ENCODE peak calls at places on chromosomes 1 and 21, in ten cellular contexts. Z is neural progenitor cell, A is IMR-90, X is endothelial cell of umbilical vein, D is H1, N is neuronal stem cell, E is keratinocyte, L is MM.1S, S is NT2/D1, O is colonic mucosa. H is an unnamed sample.

GRCh38 chr1:210635108-210635507 is 306.4 kb downstream of the HHAT start:
- DNase-seq in E (no peak), N (no peak), L (no peak), S (no peak), Z (no peak), A (no peak), X (no peak), O (no peak), D (no peak), H (no peak)

GRCh38 chr1:78045850-78046778 is at the start of gene GIPC2:
- DNase-seq in N (peak), Z (peak), D (peak), A (peak), O (peak), E (no peak), S (peak), X (peak), L (no peak), H (no peak)

GRCh38 chr1:35763211-35763610 is 6.6 kb downstream of the CLSPN start:
- DNase-seq in Z (no peak), A (peak), E (no peak), S (no peak), L (no peak), D (no peak), N (no peak), O (no peak), X (no peak), H (no peak)

GRCh38 chr1:65719391-65719790 is 73.3 kb upstream of the PDE4B start:
- DNase-seq in A (no peak), O (no peak), E (no peak), L (no peak), D (no peak), N (no peak), Z (no peak), S (no peak), X (no peak), H (no peak)

GRCh38 chr1:244964112-244964971 is 100.0 kb upstream of the HNRNPU start:
- DNase-seq in X (peak), D (no peak), Z (peak), E (no peak), O (peak), N (peak), L (no peak), A (peak), S (no peak), H (no peak)

GRCh38 chr1:109454497-109455133 is 11.7 kb upstream of the SYPL2 start:
- DNase-seq in O (no peak), Z (no peak), N (no peak), S (no peak), D (no peak), L (no peak), X (no peak), E (no peak), A (no peak), H (no peak)

GRCh38 chr1:184049291-184049690 is 2.2 kb upstream of the TSEN15 start:
- DNase-seq in E (no peak), X (no peak), Z (no peak), N (no peak), O (no peak), A (no peak), L (no peak), S (no peak), D (no peak), H (no peak)

GRCh38 chr1:171251741-171252300 is 3.5 kb downstream of the FMO1 start:
- DNase-seq in O (peak), L (peak), D (no peak), S (no peak), A (peak), X (peak), Z (peak), E (no peak), N (peak), H (peak)

DNA sequence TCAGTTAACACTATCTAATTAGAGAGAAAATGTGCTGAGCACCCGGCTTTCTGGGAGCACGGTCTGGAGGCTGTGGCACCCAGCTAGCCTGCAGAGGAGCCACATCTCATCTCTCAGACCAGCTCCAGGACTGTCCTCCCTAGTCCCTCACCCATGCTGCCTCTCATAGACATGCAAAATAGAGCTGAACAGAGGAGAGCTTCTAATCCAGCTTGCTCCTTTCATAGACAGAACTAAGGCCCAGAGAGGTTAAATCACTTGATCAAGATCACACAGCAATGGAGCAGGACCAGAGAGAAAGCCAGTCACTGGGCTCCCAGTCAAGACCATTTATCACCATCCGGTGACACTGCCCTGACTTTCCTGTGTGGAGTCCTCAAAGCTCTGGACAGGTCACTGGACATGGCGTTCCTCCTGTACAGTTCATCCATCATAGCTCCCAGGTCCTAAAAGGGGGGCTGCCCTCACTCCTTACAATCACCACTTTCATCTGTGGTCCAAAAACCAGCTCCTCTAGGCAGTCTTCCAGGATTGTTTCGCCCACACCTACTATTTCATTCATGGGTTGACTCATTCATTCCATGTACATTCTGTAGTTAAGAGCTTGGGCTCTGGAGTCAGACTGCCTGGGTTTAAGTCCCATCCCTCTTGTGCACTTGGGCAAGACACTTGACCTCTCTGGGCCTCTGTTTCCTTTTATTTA is 8.8 kb upstream of the CAMK2N1 start:
- DNase-seq in N (no peak), Z (no peak), X (peak), E (peak), S (no peak), O (no peak), L (no peak), D (no peak), A (peak), H (no peak)
- H3K9ac ChIP-seq in N (no peak), Z (no peak), X (peak), E (peak), S (no peak), O (no peak), L (no peak), D (no peak), A (no peak), H (no peak)

DNA sequence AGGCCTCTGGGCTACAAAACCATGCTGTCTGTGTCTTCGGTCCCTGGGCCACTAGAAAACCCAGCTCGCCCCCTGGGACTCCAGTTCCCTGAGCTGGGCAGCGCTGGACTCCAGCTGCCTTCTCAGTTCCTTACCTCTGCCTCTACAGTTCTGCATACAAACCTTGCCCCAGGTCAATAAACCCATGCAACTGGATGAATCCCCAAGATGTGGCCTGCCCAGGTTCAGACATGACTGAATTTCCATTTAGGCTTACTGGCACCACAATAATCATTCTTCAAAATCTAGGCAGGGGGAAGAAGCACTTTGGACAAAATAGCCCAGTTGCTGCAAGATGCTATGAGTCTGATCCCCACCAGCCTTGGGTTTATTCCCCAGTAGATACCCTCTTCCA is 159.5 kb downstream of the RRAGC start:
- DNase-seq in O (no peak), X (no peak), Z (no peak), S (no peak), N (no peak), E (no peak), A (no peak), D (no peak), L (no peak), H (no peak)
- H3K9ac ChIP-seq in O (no peak), X (no peak), Z (no peak), S (no peak), N (no peak), E (no peak), A (no peak), D (no peak), L (no peak), H (no peak)

GRCh38 chr1:153548722-153549695 is at the start of gene S100A3:
- DNase-seq in D (no peak), N (no peak), Z (no peak), S (no peak), L (no peak), O (peak), E (no peak), A (peak), X (peak), H (peak)
- H3K9ac ChIP-seq in D (no peak), N (no peak), Z (no peak), S (peak), L (no peak), O (peak), E (peak), A (peak), X (no peak), H (no peak)

GRCh38 chr1:43035821-43036456 is 77.3 kb upstream of the SLC2A1 start:
- DNase-seq in A (no peak), L (no peak), S (no peak), Z (peak), D (peak), N (peak), X (no peak), E (no peak), O (no peak), H (no peak)

GRCh38 chr1:43038232-43038929 is 79.7 kb upstream of the SLC2A1 start:
- DNase-seq in E (no peak), A (no peak), Z (no peak), O (no peak), X (no peak), S (no peak), L (no peak), N (no peak), D (no peak), H (no peak)

GRCh38 chr1:43034778-43035177 is 76.1 kb upstream of the SLC2A1 start:
- DNase-seq in X (no peak), L (no peak), A (no peak), Z (no peak), E (no peak), D (no peak), O (no peak), N (no peak), S (no peak), H (no peak)

GRCh38 chr1:43036932-43037331 is 78.3 kb upstream of the SLC2A1 start:
- DNase-seq in O (no peak), N (no peak), X (no peak), L (no peak), A (no peak), D (no peak), S (no peak), E (no peak), Z (no peak), H (no peak)

GRCh38 chr1:43036457-43036827 is 77.8 kb upstream of the SLC2A1 start:
- DNase-seq in S (no peak), A (peak), N (no peak), O (no peak), L (no peak), D (no peak), X (no peak), Z (no peak), E (no peak), H (no peak)
- H3K9ac ChIP-seq in S (peak), A (no peak), N (peak), O (no peak), L (no peak), D (no peak), X (no peak), Z (no peak), E (no peak), H (no peak)

GRCh38 chr1:32063261-32063681 is 9.5 kb upstream of the TMEM39B start:
- DNase-seq in A (peak), N (no peak), E (no peak), S (no peak), O (no peak), D (no peak), X (peak), L (peak), Z (no peak), H (no peak)
- H3K9ac ChIP-seq in A (peak), N (no peak), E (no peak), S (peak), O (no peak), D (no peak), X (no peak), L (no peak), Z (no peak), H (peak)

GRCh38 chr21:45004059-45004422 is 64.2 kb downstream of the SLX9 start:
- DNase-seq in X (no peak), A (no peak), E (no peak), D (no peak), O (no peak), L (no peak), N (no peak), Z (no peak), S (no peak), H (peak)
- H3K9ac ChIP-seq in X (no peak), A (no peak), E (no peak), D (no peak), O (no peak), L (no peak), N (no peak), Z (no peak), S (no peak), H (no peak)

H was measured in kidney.